ENCODE peak calls at places on chromosomes 1 and 21, in four cellular contexts. R is activated naive CD4-positive, alpha-beta T cell treated with anti-CD3 and anti-CD28 coated beads, Interleukin-2, amount 10 ng/mL, durations not matched to agents 7 days and 5 days; D is stimulated activated CD4-positive, alpha-beta T cell treated with anti-CD3 and anti-CD28 coated beads, Interleukin-4, amount 100 ng/mL, for 1 hour; Y is smooth muscle cell of the brain vasculature. T is an unnamed sample.

GRCh38 chr21:44801468-44802395 is at the start of gene UBE2G2:
- DNase-seq in R (peak), D (peak), Y (no peak), T (peak)

GRCh38 chr1:30305519-30305918 is 417.9 kb downstream of the MATN1 start:
- DNase-seq in R (no peak), D (no peak), Y (no peak), T (no peak)

GRCh38 chr1:187443939-187444338 is 615.2 kb downstream of the PLA2G4A start:
- DNase-seq in R (no peak), D (no peak), Y (no peak), T (no peak)

GRCh38 chr1:9143250-9143649 is 14.3 kb upstream of the GPR157 start:
- DNase-seq in R (no peak), D (no peak), Y (no peak), T (no peak)

GRCh38 chr1:1040004-1040991 is 20.4 kb downstream of the AGRN start:
- DNase-seq in R (peak), D (peak), Y (no peak), T (peak)

GRCh38 chr1:9473032-9473792 is 66.1 kb upstream of the SLC25A33 start:
- DNase-seq in R (no peak), D (no peak), Y (peak), T (no peak)

GRCh38 chr1:41629136-41629535 is 144.7 kb upstream of the EDN2 start:
- DNase-seq in R (no peak), D (no peak), Y (no peak), T (no peak)

GRCh38 chr1:161816201-161816600 is 50.1 kb downstream of the ATF6 start:
- DNase-seq in R (no peak), D (no peak), Y (no peak), T (no peak)

GRCh38 chr1:6547301-6547700 is 7.0 kb downstream of the NOL9 start:
- DNase-seq in R (no peak), D (no peak), Y (no peak), T (no peak)

GRCh38 chr1:113912594-113913311 is 7.6 kb downstream of the DCLRE1B start:
- DNase-seq in R (no peak), D (no peak), Y (no peak), T (no peak)

GRCh38 chr1:97820470-97821188 is 100.2 kb downstream of the DPYD start:
- DNase-seq in R (no peak), D (no peak), Y (no peak), T (no peak)

GRCh38 chr1:172338295-172338735 is 82.2 kb upstream of the C1orf105 start:
- DNase-seq in R (peak), D (peak), Y (no peak), T (peak)